ENCODE peak calls at places on chromosomes 3 and 15, in nine cellular contexts. W is activated CD8-positive, alpha-beta T cell treated with anti-CD3 and anti-CD28 coated beads, Interleukin-2, amount 10 ng/mL, durations not matched to agents 7 days and 5 days; D is NCI-H1930; G is NCI-H1417; B is NCI-H2107; P is AG08396; Q is left colon; C is A172; V is naive thymus-derived CD8-positive, alpha-beta T cell. M is an unnamed sample.

GRCh38 chr3:139588450-139588849 is 48.9 kb upstream of the RBP1 start:
- DNase-seq in W (no peak), D (no peak), G (peak), B (peak), P (peak), Q (no peak), C (no peak), V (no peak), M (peak)

GRCh38 chr3:170222647-170223541 is 670 bp downstream of the PRKCI start:
- DNase-seq in W (peak), D (no peak), G (peak), B (peak), P (peak), Q (peak), C (peak), V (peak), M (peak)

GRCh38 chr3:14725564-14726420 is 50.9 kb downstream of the C3orf20 start:
- DNase-seq in W (no peak), D (no peak), G (no peak), B (no peak), P (peak), Q (peak), C (no peak), V (no peak), M (no peak)

GRCh38 chr3:45479627-45480026 is 91.3 kb downstream of the LARS2 start:
- DNase-seq in W (no peak), D (no peak), G (peak), B (no peak), P (peak), Q (no peak), C (peak), V (no peak), M (no peak)

GRCh38 chr3:63655519-63655918 is 3.0 kb downstream of the SNTN start:
- DNase-seq in W (no peak), D (no peak), G (no peak), B (no peak), P (peak), Q (no peak), C (peak), V (no peak), M (no peak)

GRCh38 chr3:111715911-111716523 is 120.9 kb upstream of the ZBED2 start:
- DNase-seq in W (peak), D (no peak), G (no peak), B (no peak), P (peak), Q (peak), C (peak), V (peak), M (peak)

GRCh38 chr15:41483115-41483514 is 10.6 kb upstream of the ITPKA start:
- DNase-seq in W (peak), D (no peak), G (no peak), B (no peak), P (no peak), Q (no peak), C (no peak), V (no peak), M (no peak)

GRCh38 chr3:196397941-196398340 is 34.3 kb downstream of the UBXN7 start:
- DNase-seq in W (no peak), D (no peak), G (no peak), B (no peak), P (no peak), Q (no peak), C (no peak), V (no peak), M (no peak)

GRCh38 chr15:70643783-70644125 is 119.6 kb downstream of the UACA start:
- DNase-seq in W (no peak), D (no peak), G (no peak), B (no peak), P (peak), Q (no peak), C (peak), V (no peak), M (no peak)

GRCh38 chr15:66369773-66370651 is 13.5 kb upstream of the TIPIN start:
- DNase-seq in W (peak), D (no peak), G (peak), B (no peak), P (peak), Q (no peak), C (peak), V (no peak), M (peak)

GRCh38 chr15:45456212-45457106 is 66.1 kb downstream of the SLC30A4 start:
- DNase-seq in W (peak), D (no peak), G (no peak), B (no peak), P (peak), Q (peak), C (peak), V (peak), M (peak)

GRCh38 chr15:64842986-64843561 is 1.4 kb downstream of the PLEKHO2 start:
- DNase-seq in W (no peak), D (no peak), G (no peak), B (no peak), P (peak), Q (no peak), C (peak), V (no peak), M (no peak)

GRCh38 chr3:167172377-167172776 is 207.7 kb downstream of the ZBBX start:
- DNase-seq in W (no peak), D (no peak), G (no peak), B (no peak), P (no peak), Q (no peak), C (no peak), V (no peak), M (no peak)